ENCODE peak calls at places on chromosomes 5 and 9, in five cellular contexts. V is RWPE2, Q is NCI-H146, D is ELF-1, H is neuronal stem cell. E is an unnamed sample.

GRCh38 chr5:38284378-38284777 is 26.0 kb downstream of the EGFLAM start:
- DNase-seq in V (no peak), Q (no peak), D (peak), H (no peak), E (no peak)

GRCh38 chr5:150000990-150001659 is 586 bp downstream of the HMGXB3 start:
- DNase-seq in V (no peak), Q (peak), D (peak), H (peak), E (no peak)

GRCh38 chr5:78221964-78222451 is 72.5 kb downstream of the AP3B1 start:
- DNase-seq in V (no peak), Q (no peak), D (peak), H (no peak), E (no peak)

GRCh38 chr5:82168294-82168693 is 109.9 kb downstream of the RPS23 start:
- DNase-seq in V (no peak), Q (no peak), D (no peak), H (no peak), E (no peak)

GRCh38 chr5:137091473-137091872 is 407.7 kb downstream of the SPOCK1 start:
- DNase-seq in V (no peak), Q (no peak), D (peak), H (no peak), E (peak)

GRCh38 chr5:79727722-79728355 is 38.2 kb downstream of the CMYA5 start:
- DNase-seq in V (no peak), Q (no peak), D (no peak), H (no peak), E (no peak)

GRCh38 chr9:14899042-14899814 is 11.0 kb downstream of the FREM1 start:
- DNase-seq in V (no peak), Q (no peak), D (no peak), H (no peak), E (no peak)

GRCh38 chr5:90562331-90562730 is 3.7 kb downstream of the ADGRV1 start:
- DNase-seq in V (no peak), Q (peak), D (no peak), H (peak), E (no peak)

GRCh38 chr5:135052511-135053145 is 18.6 kb upstream of the PITX1 start:
- DNase-seq in V (no peak), Q (no peak), D (no peak), H (no peak), E (no peak)

GRCh38 chr5:9059920-9060691 is 485.8 kb downstream of the SEMA5A start:
- DNase-seq in V (peak), Q (no peak), D (peak), H (no peak), E (no peak)

GRCh38 chr5:119368238-119368630 is 12.4 kb downstream of the TNFAIP8 start:
- DNase-seq in V (no peak), Q (no peak), D (no peak), H (no peak), E (no peak)

E was measured in NCI-H2029 treated with DMSO at 0.1 percent for 48 hours.